ENCODE peak calls at places on chromosome X, in eight cellular contexts. G, R, L, T, A, C, I and H are unnamed samples.

GRCh38 chrX:39491548-39492297 is 606.0 kb downstream of the BCOR start:
- DNase-seq in A (no peak), T (peak; percentile 53), G (peak; percentile 68), C (peak; percentile 53), R (no peak), I (peak; percentile 51), L (no peak), H (no peak)

GRCh38 chrX:153885968-153886903 is at the start of gene L1CAM:
- DNase-seq in R (peak; percentile 21), G (no peak), A (no peak), T (no peak), C (peak; percentile 38), L (no peak), I (no peak), H (no peak)

GRCh38 chrX:40855411-40855810 is 120.1 kb upstream of the MED14 start:
- DNase-seq in A (no peak), R (no peak), L (no peak), G (no peak), C (no peak), T (no peak), I (no peak), H (peak; percentile 49)

GRCh38 chrX:21479695-21480280 is 105.6 kb downstream of the CNKSR2 start:
- DNase-seq in R (no peak), I (no peak), G (peak; percentile 46), T (no peak), L (no peak), C (no peak), A (no peak), H (peak; percentile 73)

GRCh38 chrX:81259008-81259713 is 57.3 kb downstream of the SH3BGRL start:
- DNase-seq in C (no peak), I (no peak), T (no peak), A (no peak), L (no peak), G (no peak), R (no peak), H (no peak)

GRCh38 chrX:19964017-19964710 is 26.7 kb downstream of the BCLAF3 start:
- DNase-seq in I (no peak), G (peak; percentile 33), L (no peak), R (no peak), A (no peak), T (peak; percentile 30), C (peak; percentile 14), H (no peak)

GRCh38 chrX:20265726-20266681 is 705 bp downstream of the RPS6KA3 start:
- DNase-seq in G (peak; percentile 20), T (peak; percentile 26), C (peak; percentile 39), R (peak; percentile 61), I (peak; percentile 41), A (peak; percentile 44), L (peak; percentile 51), H (peak; percentile 23)

GRCh38 chrX:12007881-12008280 is 130.4 kb upstream of the FRMPD4 start:
- DNase-seq in L (no peak), I (no peak), R (no peak), T (no peak), G (peak; percentile 2), C (no peak), A (no peak), H (peak; percentile 32)

GRCh38 chrX:46628406-46629371 is 55.1 kb downstream of the CHST7 start:
- DNase-seq in I (no peak), C (no peak), A (peak; percentile 81), L (peak; percentile 74), T (peak; percentile 34), G (peak; percentile 30), R (no peak), H (no peak)

GRCh38 chrX:152904151-152905080 is 6.5 kb downstream of the ZNF185 start:
- DNase-seq in C (peak; percentile 47), G (peak; percentile 16), A (peak; percentile 47), I (peak; percentile 56), L (peak; percentile 56), T (peak; percentile 16), R (peak; percentile 68), H (peak; percentile 55)

GRCh38 chrX:137286423-137286822 is 252.6 kb upstream of the GPR101 start:
- DNase-seq in L (no peak), I (no peak), R (no peak), C (no peak), T (no peak), G (no peak), A (no peak), H (no peak)

GRCh38 chrX:25043192-25043591 is 27.4 kb upstream of the ARX start:
- DNase-seq in T (no peak), L (no peak), A (no peak), R (no peak), I (no peak), G (no peak), C (no peak), H (no peak)

GRCh38 chrX:115652221-115652620 is 91.2 kb downstream of the PLS3 start:
- DNase-seq in G (no peak), T (no peak), R (no peak), I (no peak), L (no peak), C (no peak), A (no peak), H (no peak)

GRCh38 chrX:68695206-68695845 is 47.9 kb downstream of the STARD8 start:
- DNase-seq in R (no peak), A (no peak), G (no peak), I (no peak), T (no peak), L (no peak), C (no peak), H (no peak)

GRCh38 chrX:149757206-149758067 is 16.4 kb upstream of the HSFX1 start:
- DNase-seq in A (no peak), R (no peak), L (no peak), G (no peak), T (no peak), C (no peak), I (no peak), H (no peak)

GRCh38 chrX:25156323-25156722 is 140.6 kb upstream of the ARX start:
- DNase-seq in T (no peak), C (no peak), R (no peak), L (no peak), G (no peak), I (no peak), A (no peak), H (peak; percentile 89)

GRCh38 chrX:40011483-40012038 is 86.2 kb downstream of the BCOR start:
- DNase-seq in C (no peak), L (no peak), A (no peak), I (no peak), R (no peak), G (no peak), T (no peak), H (no peak)

GRCh38 chrX:40207626-40208025 is 109.9 kb upstream of the BCOR start:
- DNase-seq in R (no peak), L (no peak), T (peak; percentile 25), A (no peak), G (peak; percentile 21), I (no peak), C (peak; percentile 21), H (no peak)

GRCh38 chrX:4762196-4762595 is 1048.7 kb upstream of the PRKX start:
- DNase-seq in R (no peak), I (no peak), G (no peak), A (no peak), L (no peak), C (no peak), T (no peak), H (peak; percentile 75)

GRCh38 chrX:368811-369562 is 17.7 kb downstream of the PPP2R3B start:
- DNase-seq in L (peak; percentile 61), C (no peak), G (no peak), I (no peak), A (peak; percentile 73), T (no peak), R (no peak), H (peak; percentile 23)